ENCODE peak calls at places on chromosomes 11 and 22, in six cellular contexts. F is astrocyte of the cerebellum, Q is GM13976, E is Panc1, I is colonic mucosa, H is astrocyte of the spinal cord. R is an unnamed sample.

GRCh38 chr22:28898233-28898629 is 14.9 kb downstream of the ZNRF3 start:
- DNase-seq in F (no peak), Q (no peak), E (no peak), I (no peak), H (no peak), R (no peak)

GRCh38 chr22:46587492-46588278 is 32.5 kb upstream of the GRAMD4 start:
- DNase-seq in F (no peak), Q (peak; percentile 86), E (no peak), I (peak; percentile 82), H (no peak), R (peak; percentile 76)

GRCh38 chr11:33461319-33461718 is 204.1 kb downstream of the HIPK3 start:
- DNase-seq in F (no peak), Q (no peak), E (no peak), I (no peak), H (no peak), R (no peak)

GRCh38 chr11:69640995-69641581 is at the start of gene CCND1:
- DNase-seq in F (peak; percentile 87), Q (peak; percentile 85), E (no peak), I (peak; percentile 82), H (peak; percentile 93), R (peak; percentile 94)

GRCh38 chr11:10942621-10943020 is 84.8 kb upstream of the ZBED5 start:
- DNase-seq in F (no peak), Q (no peak), E (no peak), I (no peak), H (no peak), R (no peak)

GRCh38 chr11:64535811-64536210 is 55.2 kb upstream of the SLC22A12 start:
- DNase-seq in F (no peak), Q (no peak), E (no peak), I (no peak), H (no peak), R (peak; percentile 35)

GRCh38 chr11:9260182-9261146 is 4.7 kb downstream of the DENND5A start:
- DNase-seq in F (no peak), Q (no peak), E (no peak), I (no peak), H (no peak), R (peak; percentile 10)

GRCh38 chr11:73267122-73267846 is 4.9 kb upstream of the P2RY6 start:
- DNase-seq in F (no peak), Q (no peak), E (no peak), I (no peak), H (no peak), R (no peak)

GRCh38 chr11:114970908-114971645 is 292.8 kb downstream of the NXPE2 start:
- DNase-seq in F (no peak), Q (no peak), E (no peak), I (no peak), H (no peak), R (no peak)

GRCh38 chr11:125084057-125084416 is 20.9 kb downstream of the SLC37A2 start:
- DNase-seq in F (no peak), Q (peak; percentile 18), E (no peak), I (no peak), H (no peak), R (peak; percentile 43)

GRCh38 chr22:23764931-23765881 is 2.4 kb downstream of the C22orf15 start:
- DNase-seq in F (no peak), Q (no peak), E (no peak), I (no peak), H (no peak), R (no peak)

GRCh38 chr22:20080445-20080775 is 369 bp downstream of the DGCR8 start:
- DNase-seq in F (no peak), Q (peak; percentile 90), E (no peak), I (peak; percentile 68), H (peak; percentile 51), R (no peak)

GRCh38 chr11:2566223-2567025 is 121.6 kb downstream of the KCNQ1 start:
- DNase-seq in F (no peak), Q (no peak), E (no peak), I (peak; percentile 76), H (no peak), R (peak; percentile 91)

GRCh38 chr22:41799486-41800347 is 762 bp upstream of the CCDC134 start:
- DNase-seq in F (peak; percentile 4), Q (peak; percentile 72), E (no peak), I (peak; percentile 39), H (peak; percentile 2), R (no peak)

GRCh38 chr11:61967924-61968757 is 707 bp upstream of the FTH1 start:
- DNase-seq in F (no peak), Q (peak; percentile 70), E (no peak), I (peak; percentile 66), H (peak; percentile 20), R (no peak)

GRCh38 chr11:79087238-79087956 is 353.4 kb downstream of the TENM4 start:
- DNase-seq in F (peak; percentile 85), Q (no peak), E (no peak), I (no peak), H (peak; percentile 81), R (no peak)

GRCh38 chr22:47601666-47602065 is 839.2 kb downstream of the TBC1D22A start:
- DNase-seq in F (no peak), Q (no peak), E (no peak), I (no peak), H (no peak), R (peak; percentile 30)

GRCh38 chr11:106482920-106483761 is 405.7 kb downstream of the AASDHPPT start:
- DNase-seq in F (peak; percentile 73), Q (no peak), E (peak; percentile 54), I (no peak), H (peak; percentile 85), R (no peak)

GRCh38 chr11:113014731-113015455 is 53.7 kb downstream of the NCAM1 start:
- DNase-seq in F (no peak), Q (no peak), E (no peak), I (no peak), H (no peak), R (no peak)
- TF ChIP-seq CTCF in F (no peak), Q (no peak), E (no peak), I (no peak), H (no peak), R (no peak)

GRCh38 chr11:13294771-13295579 is 17.4 kb downstream of the BMAL1 start:
- DNase-seq in F (no peak), Q (no peak), E (no peak), I (no peak), H (no peak), R (no peak)

GRCh38 chr11:13294178-13294577 is 16.6 kb downstream of the BMAL1 start:
- DNase-seq in F (no peak), Q (no peak), E (no peak), I (no peak), H (no peak), R (no peak)

GRCh38 chr11:13291361-13291760 is 13.8 kb downstream of the BMAL1 start:
- DNase-seq in F (no peak), Q (no peak), E (no peak), I (no peak), H (no peak), R (no peak)

GRCh38 chr11:13291794-13292193 is 14.2 kb downstream of the BMAL1 start:
- DNase-seq in F (no peak), Q (no peak), E (no peak), I (no peak), H (no peak), R (no peak)

DNA sequence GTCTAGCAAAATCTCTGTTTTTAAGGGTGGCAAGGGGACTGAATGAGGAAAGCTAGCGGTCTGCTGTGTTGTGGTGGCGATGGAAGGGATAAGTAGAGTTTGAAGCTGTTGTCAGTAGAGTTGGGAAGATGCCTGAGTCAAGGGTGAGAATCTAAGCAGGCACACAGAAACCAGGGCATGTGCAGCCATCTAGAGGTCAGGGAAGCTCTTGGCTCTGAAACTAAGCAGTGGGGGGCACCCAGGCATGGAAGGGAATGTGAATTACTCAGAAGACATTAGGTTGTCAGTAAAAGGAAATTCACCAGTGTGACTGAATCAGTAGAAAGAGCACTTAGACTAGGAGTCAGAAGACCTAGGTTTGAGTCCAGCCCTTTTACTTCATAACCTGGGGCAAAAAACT is 15.4 kb downstream of the BMAL1 start:
- DNase-seq in F (no peak), Q (no peak), E (no peak), I (no peak), H (no peak), R (no peak)
- TF ChIP-seq CTCF in F (no peak), Q (no peak), E (no peak), I (no peak), H (no peak), R (no peak)

GRCh38 chr11:95850137-95850536 is 59.8 kb downstream of the CEP57 start:
- DNase-seq in F (no peak), Q (no peak), E (no peak), I (no peak), H (no peak), R (no peak)

GRCh38 chr11:95845168-95845567 is 54.9 kb downstream of the CEP57 start:
- DNase-seq in F (no peak), Q (no peak), E (no peak), I (no peak), H (no peak), R (no peak)

GRCh38 chr11:95853862-95854261 is 63.6 kb downstream of the CEP57 start:
- DNase-seq in F (no peak), Q (no peak), E (no peak), I (no peak), H (no peak), R (no peak)

GRCh38 chr11:95853138-95853537 is 62.8 kb downstream of the CEP57 start:
- DNase-seq in F (no peak), Q (no peak), E (no peak), I (no peak), H (no peak), R (no peak)

GRCh38 chr11:95849087-95849825 is 59.0 kb downstream of the CEP57 start:
- DNase-seq in F (peak; percentile 83), Q (peak; percentile 15), E (peak; percentile 39), I (peak; percentile 49), H (peak; percentile 87), R (no peak)
- TF ChIP-seq CTCF in F (peak; percentile 60), Q (peak; percentile 50), E (peak; percentile 72), I (peak; percentile 33), H (peak; percentile 63), R (peak; percentile 82)

GRCh38 chr11:14308114-14308896 is 50.7 kb downstream of the RRAS2 start:
- DNase-seq in F (peak; percentile 26), Q (peak; percentile 29), E (no peak), I (no peak), H (peak; percentile 56), R (no peak)

GRCh38 chr11:14306481-14306880 is 52.5 kb downstream of the RRAS2 start:
- DNase-seq in F (no peak), Q (no peak), E (no peak), I (no peak), H (no peak), R (no peak)

GRCh38 chr11:14309425-14310192 is 49.4 kb downstream of the RRAS2 start:
- DNase-seq in F (no peak), Q (no peak), E (no peak), I (no peak), H (no peak), R (no peak)

GRCh38 chr11:14310696-14311095 is 48.3 kb downstream of the RRAS2 start:
- DNase-seq in F (no peak), Q (no peak), E (no peak), I (no peak), H (no peak), R (no peak)

DNA sequence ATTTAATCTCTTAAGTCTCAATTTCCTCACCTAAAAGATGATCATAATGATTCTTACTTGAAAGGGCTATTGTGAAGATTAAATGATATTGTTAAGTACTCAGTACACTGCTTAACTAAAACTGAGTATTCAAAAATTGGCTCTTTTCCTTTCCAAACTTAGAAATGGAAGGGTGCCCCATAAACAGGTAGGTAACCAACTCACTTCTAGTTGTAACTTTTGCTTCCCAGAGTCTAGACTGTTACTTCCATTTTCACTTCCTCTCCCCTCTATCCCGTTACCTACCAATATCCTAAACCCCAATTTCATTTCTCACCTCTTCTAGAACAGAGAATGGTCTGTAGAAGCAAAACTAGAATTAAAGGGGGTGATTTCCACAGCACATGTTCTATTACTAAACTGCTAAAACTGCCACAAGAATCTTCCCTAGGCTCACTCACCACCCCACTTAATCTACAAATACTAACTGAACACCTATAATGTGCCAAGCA is 50.0 kb downstream of the RRAS2 start:
- DNase-seq in F (no peak), Q (no peak), E (no peak), I (no peak), H (no peak), R (no peak)
- TF ChIP-seq CTCF in F (no peak), Q (no peak), E (peak; percentile 42), I (peak; percentile 1), H (no peak), R (peak; percentile 58)

R was measured in chondrocyte.